ENCODE peak calls at places on chromosomes 12 and 14, in four cellular contexts. One of them, this sample, is unnamed.

GRCh38 chr14:80805136-80805535 is 136.4 kb downstream of the CEP128 start:
- DNase-seq in hepatic stellate cell: peak; percentile 12
- DNase-seq in EH: peak; percentile 75
- DNase-seq in small intestine: no peak
- DNase-seq in this sample: no peak

GRCh38 chr12:70660620-70661219 is 23.5 kb upstream of the PTPRB start:
- DNase-seq in hepatic stellate cell: peak; percentile 35
- DNase-seq in EH: peak; percentile 88
- DNase-seq in small intestine: no peak
- DNase-seq in this sample: no peak

GRCh38 chr12:130444986-130445385 is 107.3 kb downstream of the PIWIL1 start:
- DNase-seq in hepatic stellate cell: no peak
- DNase-seq in EH: no peak
- DNase-seq in small intestine: no peak
- DNase-seq in this sample: no peak

GRCh38 chr12:52203126-52203921 is 11.5 kb upstream of the KRT80 start:
- DNase-seq in hepatic stellate cell: no peak
- DNase-seq in EH: peak; percentile 88
- DNase-seq in small intestine: peak; percentile 83
- DNase-seq in this sample: peak; percentile 63

GRCh38 chr14:74019743-74020142 is 594 bp downstream of the BBOF1 start:
- DNase-seq in hepatic stellate cell: peak; percentile 32
- DNase-seq in EH: peak; percentile 74
- DNase-seq in small intestine: no peak
- DNase-seq in this sample: no peak

GRCh38 chr12:997505-997904 is 6.5 kb downstream of the ERC1 start:
- DNase-seq in hepatic stellate cell: no peak
- DNase-seq in EH: no peak
- DNase-seq in small intestine: no peak
- DNase-seq in this sample: no peak

GRCh38 chr14:22843123-22843925 is 6.9 kb downstream of the MMP14 start:
- DNase-seq in hepatic stellate cell: no peak
- DNase-seq in EH: no peak
- DNase-seq in small intestine: no peak
- DNase-seq in this sample: no peak

GRCh38 chr14:50607181-50607580 is 47.2 kb downstream of the ATL1 start:
- DNase-seq in hepatic stellate cell: no peak
- DNase-seq in EH: no peak
- DNase-seq in small intestine: no peak
- DNase-seq in this sample: no peak

GRCh38 chr12:122004633-122005071 is 17.0 kb upstream of the BCL7A start:
- DNase-seq in hepatic stellate cell: no peak
- DNase-seq in EH: peak; percentile 72
- DNase-seq in small intestine: no peak
- DNase-seq in this sample: no peak

GRCh38 chr14:52834440-52834842 is 43.0 kb upstream of the GNPNAT1 start:
- DNase-seq in hepatic stellate cell: peak; percentile 61
- DNase-seq in EH: peak; percentile 96
- DNase-seq in small intestine: no peak
- DNase-seq in this sample: no peak

GRCh38 chr14:103597623-103598372 is 31.2 kb upstream of the KLC1 start:
- DNase-seq in hepatic stellate cell: peak; percentile 98
- DNase-seq in EH: peak; percentile 90
- DNase-seq in small intestine: no peak
- DNase-seq in this sample: peak; percentile 83

GRCh38 chr12:3945671-3946070 is 72.5 kb upstream of the PARP11 start:
- DNase-seq in hepatic stellate cell: no peak
- DNase-seq in EH: no peak
- DNase-seq in small intestine: no peak
- DNase-seq in this sample: no peak

This sample was measured in NCI-H1694 treated with DMSO at 0.1 percent for 48 hours.